ENCODE peak calls at places on chromosomes 4 and X, in eight cellular contexts. W is NCI-H748 treated with DMSO at 0.1 percent for 48 hours; O is stimulated activated CD4-positive, alpha-beta T cell treated with anti-CD3 and anti-CD28 coated beads, Interleukin-1b, Interleukin-23, amount 100 ng/mL, for 48 hours; B is renal cortical epithelial cell; M is ACHN; G is breast epithelium; V is EL; T is T follicular helper cell. I is an unnamed sample.

GRCh38 chr4:74206088-74206826 is 48.3 kb downstream of the MTHFD2L start:
- DNase-seq in W (no peak), O (no peak), B (peak; percentile 64), M (peak; percentile 32), G (no peak), V (peak; percentile 72), T (no peak), I (no peak)

GRCh38 chrX:78517124-78517523 is 142.0 kb downstream of the RTL3 start:
- DNase-seq in W (no peak), O (peak; percentile 66), B (peak; percentile 21), M (no peak), G (no peak), V (no peak), T (peak; percentile 53), I (no peak)

GRCh38 chr4:17809667-17810066 is 890 bp downstream of the DCAF16 start:
- DNase-seq in W (no peak), O (no peak), B (no peak), M (no peak), G (no peak), V (no peak), T (no peak), I (no peak)

GRCh38 chr4:20253799-20254409 is 2.2 kb downstream of the SLIT2 start:
- DNase-seq in W (no peak), O (no peak), B (no peak), M (peak; percentile 50), G (no peak), V (peak; percentile 57), T (no peak), I (peak; percentile 21)

GRCh38 chrX:3044671-3045070 is 3.4 kb downstream of the ARSF start:
- DNase-seq in W (no peak), O (no peak), B (no peak), M (no peak), G (no peak), V (no peak), T (no peak), I (no peak)

GRCh38 chrX:7948483-7948882 is 21.3 kb upstream of the PNPLA4 start:
- DNase-seq in W (no peak), O (no peak), B (no peak), M (no peak), G (no peak), V (no peak), T (no peak), I (no peak)

GRCh38 chrX:48278958-48279357 is 23.8 kb downstream of the SSX1 start:
- DNase-seq in W (no peak), O (no peak), B (no peak), M (no peak), G (peak; percentile 35), V (peak; percentile 0), T (no peak), I (no peak)

GRCh38 chr4:116027311-116027710 is 913.9 kb upstream of the NDST4 start:
- DNase-seq in W (no peak), O (no peak), B (no peak), M (no peak), G (no peak), V (no peak), T (no peak), I (no peak)

GRCh38 chrX:1555370-1555769 is 18.4 kb upstream of the P2RY8 start:
- DNase-seq in W (no peak), O (no peak), B (no peak), M (no peak), G (no peak), V (no peak), T (no peak), I (no peak)

I was measured in upper lobe of left lung.